ENCODE peak calls at places on chromosome 10, in four cellular contexts. R is cardiac septum, O is SK-N-SH, M is iris pigment epithelial cell. U is an unnamed sample.

GRCh38 chr10:88062798-88063472 is 199.5 kb downstream of the PTEN start:
- DNase-seq in M (peak), O (no peak), R (no peak), U (no peak)

GRCh38 chr10:92436611-92437010 is 137.3 kb downstream of the IDE start:
- DNase-seq in R (no peak), M (no peak), O (no peak), U (no peak)

GRCh38 chr10:69348824-69349541 is 67.7 kb downstream of the TACR2 start:
- DNase-seq in M (peak), R (no peak), O (peak), U (peak)

GRCh38 chr10:50248598-50248997 is 2.7 kb downstream of the ASAH2 start:
- DNase-seq in O (no peak), R (no peak), M (no peak), U (no peak)

GRCh38 chr10:123043409-123043925 is 34.7 kb downstream of the ACADSB start:
- DNase-seq in O (peak), M (peak), R (no peak), U (peak)

GRCh38 chr10:15879058-15879457 is 18.8 kb upstream of the MINDY3 start:
- DNase-seq in R (no peak), M (peak), O (peak), U (peak)

GRCh38 chr10:110972231-110973134 is 53.1 kb downstream of the SHOC2 start:
- DNase-seq in R (no peak), M (no peak), O (no peak), U (no peak)

GRCh38 chr10:35331894-35332640 is 4.2 kb upstream of the CCNY start:
- DNase-seq in O (no peak), M (peak), R (no peak), U (peak)

GRCh38 chr10:10870523-10871241 is 147.0 kb upstream of the CELF2 start:
- DNase-seq in R (no peak), M (no peak), O (no peak), U (no peak)

GRCh38 chr10:110358869-110359629 is 54.3 kb upstream of the SMNDC1 start:
- DNase-seq in O (no peak), M (peak), R (no peak), U (peak)

GRCh38 chr10:2610946-2611345 is 456.4 kb upstream of the PFKP start:
- DNase-seq in R (no peak), M (no peak), O (peak), U (no peak)

U was measured in PC-3.